ENCODE peak calls at places on chromosomes 6 and 20, in seven cellular contexts. One of them, this sample, is unnamed.

GRCh38 chr20:46698788-46699187 is 9.5 kb upstream of the TP53RK start:
- DNase-seq in PC-3: peak; percentile 22
- DNase-seq in GM23338: peak; percentile 52
- DNase-seq in A673: peak; percentile 29
- DNase-seq in left ventricle myocardium inferior: no peak
- DNase-seq in IMR-90: no peak
- DNase-seq in fibroblast of lung: no peak
- DNase-seq in this sample: no peak

GRCh38 chr6:7909323-7910276 is 988 bp downstream of the TXNDC5 start:
- DNase-seq in PC-3: peak; percentile 52
- DNase-seq in GM23338: peak; percentile 77
- DNase-seq in A673: peak; percentile 54
- DNase-seq in left ventricle myocardium inferior: peak; percentile 67
- DNase-seq in IMR-90: peak; percentile 27
- DNase-seq in fibroblast of lung: peak; percentile 48
- DNase-seq in this sample: peak; percentile 5

GRCh38 chr6:21022343-21023107 is 488.3 kb downstream of the CDKAL1 start:
- DNase-seq in PC-3: peak; percentile 97
- DNase-seq in GM23338: peak; percentile 43
- DNase-seq in A673: no peak
- DNase-seq in left ventricle myocardium inferior: no peak
- DNase-seq in IMR-90: peak; percentile 82
- DNase-seq in fibroblast of lung: peak; percentile 98
- DNase-seq in this sample: peak; percentile 51

GRCh38 chr20:38550274-38550673 is 30.7 kb upstream of the ADIG start:
- DNase-seq in PC-3: peak; percentile 12
- DNase-seq in GM23338: peak; percentile 34
- DNase-seq in A673: peak; percentile 24
- DNase-seq in left ventricle myocardium inferior: no peak
- DNase-seq in IMR-90: no peak
- DNase-seq in fibroblast of lung: no peak
- DNase-seq in this sample: no peak

GRCh38 chr20:45229264-45230056 is 8.3 kb downstream of the SEMG2 start:
- DNase-seq in PC-3: peak; percentile 91
- DNase-seq in GM23338: peak; percentile 91
- DNase-seq in A673: peak; percentile 61
- DNase-seq in left ventricle myocardium inferior: no peak
- DNase-seq in IMR-90: no peak
- DNase-seq in fibroblast of lung: no peak
- DNase-seq in this sample: no peak

GRCh38 chr6:145028144-145028818 is 707.0 kb downstream of the EPM2A start:
- DNase-seq in PC-3: peak; percentile 75
- DNase-seq in GM23338: peak; percentile 60
- DNase-seq in A673: peak; percentile 86
- DNase-seq in left ventricle myocardium inferior: no peak
- DNase-seq in IMR-90: peak; percentile 33
- DNase-seq in fibroblast of lung: no peak
- DNase-seq in this sample: peak; percentile 48

GRCh38 chr20:8633366-8633765 is 435.5 kb upstream of the PLCB4 start:
- DNase-seq in PC-3: peak; percentile 16
- DNase-seq in GM23338: no peak
- DNase-seq in A673: no peak
- DNase-seq in left ventricle myocardium inferior: no peak
- DNase-seq in IMR-90: peak; percentile 59
- DNase-seq in fibroblast of lung: peak; percentile 54
- DNase-seq in this sample: peak; percentile 25

GRCh38 chr20:25739615-25740320 is 43.1 kb upstream of the ZNF337 start:
- DNase-seq in PC-3: peak; percentile 90
- DNase-seq in GM23338: no peak
- DNase-seq in A673: no peak
- DNase-seq in left ventricle myocardium inferior: no peak
- DNase-seq in IMR-90: peak; percentile 5
- DNase-seq in fibroblast of lung: peak; percentile 4
- DNase-seq in this sample: peak; percentile 54

DNA sequence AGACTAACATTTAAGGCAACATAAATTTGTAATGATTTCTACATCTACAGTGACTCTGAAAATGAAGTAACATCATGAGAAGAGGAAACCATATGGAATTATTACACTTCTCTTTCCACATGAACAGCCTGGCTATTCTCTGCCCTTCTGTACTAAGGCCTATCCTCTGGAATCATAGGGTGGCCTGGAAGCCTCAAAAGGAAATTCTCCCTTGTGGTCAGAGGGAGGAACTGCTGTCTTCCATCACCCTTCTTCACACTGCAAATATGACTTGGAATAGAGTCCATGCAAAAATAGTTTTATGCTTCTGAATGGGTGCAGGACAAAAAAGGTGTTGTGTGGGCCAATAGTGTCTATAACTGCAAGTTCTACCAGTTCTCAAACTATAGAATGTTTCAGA is 44.6 kb upstream of the SH3BGRL2 start:
- DNase-seq in PC-3: peak; percentile 60
- DNase-seq in GM23338: peak; percentile 74
- DNase-seq in A673: peak; percentile 59
- DNase-seq in left ventricle myocardium inferior: no peak
- DNase-seq in IMR-90: peak; percentile 45
- DNase-seq in fibroblast of lung: no peak
- DNase-seq in this sample: peak; percentile 47
- TF ChIP-seq CTCF in PC-3: peak; percentile 59
- TF ChIP-seq CTCF in GM23338: peak; percentile 51
- TF ChIP-seq CTCF in A673: peak; percentile 53
- TF ChIP-seq CTCF in left ventricle myocardium inferior: peak; percentile 43
- TF ChIP-seq CTCF in IMR-90: peak; percentile 35
- TF ChIP-seq CTCF in fibroblast of lung: peak; percentile 69
- TF ChIP-seq CTCF in this sample: peak; percentile 75

DNA sequence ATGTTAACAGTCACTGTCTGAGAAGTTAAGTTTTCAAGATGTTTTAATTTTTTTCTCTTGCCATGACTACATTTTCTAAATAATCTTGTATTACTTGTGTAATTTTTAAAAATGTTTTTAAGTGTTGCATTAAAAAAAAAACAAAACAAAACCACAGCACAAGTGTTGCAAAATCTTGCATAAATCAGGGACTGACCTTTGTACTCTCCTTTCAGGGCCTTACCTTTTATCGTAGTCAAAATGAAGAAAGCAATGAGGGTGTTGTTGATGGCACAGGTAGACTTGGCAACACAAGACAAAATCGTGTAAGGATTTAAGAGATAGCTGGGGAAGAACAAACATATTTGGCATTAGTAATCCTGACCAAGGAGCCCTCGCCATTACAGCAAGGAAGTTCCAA is 42.5 kb downstream of the PIGU start:
- DNase-seq in PC-3: no peak
- DNase-seq in GM23338: no peak
- DNase-seq in A673: no peak
- DNase-seq in left ventricle myocardium inferior: no peak
- DNase-seq in IMR-90: no peak
- DNase-seq in fibroblast of lung: no peak
- DNase-seq in this sample: no peak
- H3K27ac ChIP-seq in PC-3: no peak overlapping the region
- H3K27ac ChIP-seq in GM23338: no peak overlapping the region
- H3K27ac ChIP-seq in A673: no peak overlapping the region
- H3K27ac ChIP-seq in left ventricle myocardium inferior: no peak overlapping the region
- H3K27ac ChIP-seq in IMR-90: no peak overlapping the region
- H3K27ac ChIP-seq in fibroblast of lung: no peak overlapping the region
- H3K27ac ChIP-seq in this sample: no peak overlapping the region

GRCh38 chr20:31943052-31943471 is 8.8 kb downstream of the PDRG1 start:
- DNase-seq in PC-3: no peak
- DNase-seq in GM23338: no peak
- DNase-seq in A673: no peak
- DNase-seq in left ventricle myocardium inferior: peak; percentile 54
- DNase-seq in IMR-90: no peak
- DNase-seq in fibroblast of lung: no peak
- DNase-seq in this sample: no peak
- H3K36me3 ChIP-seq in PC-3: peaks cover 35% of the 10 kb centered on the region
- H3K36me3 ChIP-seq in GM23338: peaks cover 22% of the 10 kb centered on the region
- H3K36me3 ChIP-seq in A673: peaks cover 35% of the 10 kb centered on the region
- H3K36me3 ChIP-seq in left ventricle myocardium inferior: peaks cover 38% of the 10 kb centered on the region
- H3K36me3 ChIP-seq in IMR-90: peaks cover 33% of the 10 kb centered on the region
- H3K36me3 ChIP-seq in fibroblast of lung: peaks cover 7% of the 10 kb centered on the region
- H3K36me3 ChIP-seq in this sample: peaks cover 24% of the 10 kb centered on the region

GRCh38 chr6:131167773-131168172 is 32.5 kb downstream of the AKAP7 start:
- DNase-seq in PC-3: peak; percentile 2
- DNase-seq in GM23338: no peak
- DNase-seq in A673: peak; percentile 36
- DNase-seq in left ventricle myocardium inferior: no peak
- DNase-seq in IMR-90: peak; percentile 17
- DNase-seq in fibroblast of lung: no peak
- DNase-seq in this sample: no peak
- TF ChIP-seq CTCF in PC-3: peak; percentile 43
- TF ChIP-seq CTCF in GM23338: no peak
- TF ChIP-seq CTCF in A673: peak; percentile 44
- TF ChIP-seq CTCF in left ventricle myocardium inferior: peak; percentile 23
- TF ChIP-seq CTCF in IMR-90: peak; percentile 38
- TF ChIP-seq CTCF in fibroblast of lung: no peak
- TF ChIP-seq CTCF in this sample: no peak

DNA sequence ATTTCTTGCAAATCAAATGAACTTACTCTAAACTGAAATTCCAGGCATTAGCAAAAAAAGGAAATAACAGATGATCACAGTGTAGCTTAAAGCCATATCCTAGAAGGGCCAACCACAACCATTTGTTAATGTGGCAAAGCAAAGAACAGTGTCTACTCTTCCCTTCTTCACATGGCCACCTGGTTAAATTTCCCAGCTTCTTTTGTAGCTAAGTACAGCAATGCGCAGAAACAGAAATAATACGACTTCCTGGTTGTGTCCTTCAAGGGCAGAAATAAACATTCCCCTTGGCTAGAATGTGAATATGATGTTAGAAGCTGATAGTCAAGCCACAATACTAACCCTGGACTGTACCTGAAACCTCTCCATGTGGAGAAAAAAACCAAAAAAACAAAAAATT is 9.6 kb downstream of the SNX3 start:
- DNase-seq in PC-3: no peak
- DNase-seq in GM23338: no peak
- DNase-seq in A673: no peak
- DNase-seq in left ventricle myocardium inferior: no peak
- DNase-seq in IMR-90: no peak
- DNase-seq in fibroblast of lung: no peak
- DNase-seq in this sample: no peak
- H3K27ac ChIP-seq in PC-3: no peak overlapping the region
- H3K27ac ChIP-seq in GM23338: peak overlapping the region; percentile 39
- H3K27ac ChIP-seq in A673: no peak overlapping the region
- H3K27ac ChIP-seq in left ventricle myocardium inferior: no peak overlapping the region
- H3K27ac ChIP-seq in IMR-90: no peak overlapping the region
- H3K27ac ChIP-seq in fibroblast of lung: no peak overlapping the region
- H3K27ac ChIP-seq in this sample: no peak overlapping the region

DNA sequence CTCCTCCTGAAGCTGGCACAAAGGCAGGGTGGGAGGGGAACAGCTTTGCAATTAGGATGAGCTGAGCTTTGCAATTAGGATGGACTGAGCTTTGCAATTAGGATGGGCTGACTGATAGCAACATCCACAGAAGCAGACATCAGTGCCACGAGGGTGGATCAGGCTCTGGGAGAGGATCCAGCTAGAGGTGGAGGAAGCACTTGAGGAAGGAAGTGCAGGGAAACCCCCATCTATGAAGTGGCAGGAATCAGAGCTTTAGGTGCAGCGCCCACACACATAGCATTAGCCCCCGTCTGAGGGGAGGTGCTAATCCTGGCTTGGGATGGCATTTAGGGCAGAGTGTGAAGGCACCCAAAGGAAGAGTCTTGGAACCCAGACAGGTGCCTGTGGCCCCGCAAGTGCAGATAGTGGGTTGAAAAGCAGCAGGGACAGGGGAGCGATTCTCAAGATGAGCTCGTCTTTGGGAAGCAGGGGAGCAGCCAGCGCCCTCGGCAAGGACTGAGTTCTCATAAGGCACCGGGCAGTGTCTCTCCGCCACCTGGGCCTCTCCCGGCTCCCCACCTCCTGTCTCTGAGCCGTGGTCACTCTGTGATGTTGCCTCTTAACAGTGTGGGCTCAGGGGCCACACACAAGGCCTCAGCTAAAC is 12.0 kb upstream of the THBS2 start:
- DNase-seq in PC-3: no peak
- DNase-seq in GM23338: no peak
- DNase-seq in A673: no peak
- DNase-seq in left ventricle myocardium inferior: no peak
- DNase-seq in IMR-90: no peak
- DNase-seq in fibroblast of lung: no peak
- DNase-seq in this sample: no peak
- H3K36me3 ChIP-seq in PC-3: no peaks in the 10 kb centered on the region
- H3K36me3 ChIP-seq in GM23338: no peaks in the 10 kb centered on the region
- H3K36me3 ChIP-seq in A673: no peaks in the 10 kb centered on the region
- H3K36me3 ChIP-seq in left ventricle myocardium inferior: no peaks in the 10 kb centered on the region
- H3K36me3 ChIP-seq in IMR-90: no peaks in the 10 kb centered on the region
- H3K36me3 ChIP-seq in fibroblast of lung: no peaks in the 10 kb centered on the region
- H3K36me3 ChIP-seq in this sample: no peaks in the 10 kb centered on the region

GRCh38 chr20:7272512-7272911 is 505.0 kb downstream of the BMP2 start:
- DNase-seq in PC-3: peak; percentile 35
- DNase-seq in GM23338: peak; percentile 57
- DNase-seq in A673: peak; percentile 12
- DNase-seq in left ventricle myocardium inferior: no peak
- DNase-seq in IMR-90: no peak
- DNase-seq in fibroblast of lung: peak; percentile 1
- DNase-seq in this sample: no peak
- TF ChIP-seq CTCF in PC-3: peak; percentile 63
- TF ChIP-seq CTCF in GM23338: peak; percentile 82
- TF ChIP-seq CTCF in A673: peak; percentile 34
- TF ChIP-seq CTCF in left ventricle myocardium inferior: peak; percentile 50
- TF ChIP-seq CTCF in IMR-90: no peak
- TF ChIP-seq CTCF in fibroblast of lung: peak; percentile 21
- TF ChIP-seq CTCF in this sample: peak; percentile 53

GRCh38 chr6:26185802-26186201 is 98.6 kb downstream of the HFE start:
- DNase-seq in PC-3: no peak
- DNase-seq in GM23338: no peak
- DNase-seq in A673: no peak
- DNase-seq in left ventricle myocardium inferior: no peak
- DNase-seq in IMR-90: no peak
- DNase-seq in fibroblast of lung: no peak
- DNase-seq in this sample: no peak

GRCh38 chr6:26185004-26185403 is 97.8 kb downstream of the HFE start:
- DNase-seq in PC-3: no peak
- DNase-seq in GM23338: no peak
- DNase-seq in A673: no peak
- DNase-seq in left ventricle myocardium inferior: no peak
- DNase-seq in IMR-90: no peak
- DNase-seq in fibroblast of lung: no peak
- DNase-seq in this sample: no peak

GRCh38 chr6:26183237-26183580 is 96.0 kb downstream of the HFE start:
- DNase-seq in PC-3: no peak
- DNase-seq in GM23338: peak; percentile 82
- DNase-seq in A673: no peak
- DNase-seq in left ventricle myocardium inferior: no peak
- DNase-seq in IMR-90: no peak
- DNase-seq in fibroblast of lung: no peak
- DNase-seq in this sample: no peak

GRCh38 chr6:26184492-26184891 is 97.3 kb downstream of the HFE start:
- DNase-seq in PC-3: no peak
- DNase-seq in GM23338: no peak
- DNase-seq in A673: no peak
- DNase-seq in left ventricle myocardium inferior: no peak
- DNase-seq in IMR-90: no peak
- DNase-seq in fibroblast of lung: no peak
- DNase-seq in this sample: no peak

GRCh38 chr6:26183581-26184408 is 96.6 kb downstream of the HFE start:
- DNase-seq in PC-3: no peak
- DNase-seq in GM23338: peak; percentile 92
- DNase-seq in A673: peak; percentile 83
- DNase-seq in left ventricle myocardium inferior: peak; percentile 53
- DNase-seq in IMR-90: peak; percentile 92
- DNase-seq in fibroblast of lung: peak; percentile 91
- DNase-seq in this sample: peak; percentile 49
- H3K27ac ChIP-seq in PC-3: no peak overlapping the region
- H3K27ac ChIP-seq in GM23338: peak overlapping the region; percentile 85
- H3K27ac ChIP-seq in A673: peak overlapping the region; percentile 68
- H3K27ac ChIP-seq in left ventricle myocardium inferior: peak overlapping the region; percentile 90
- H3K27ac ChIP-seq in IMR-90: peak overlapping the region; percentile 15
- H3K27ac ChIP-seq in fibroblast of lung: peak overlapping the region; percentile 68
- H3K27ac ChIP-seq in this sample: peak overlapping the region; percentile 15

This sample was measured in brain microvascular endothelial cell.